ENCODE peak calls at places on chromosomes 3 and 15, in four cellular contexts. T is gastrocnemius medialis; M is CD8-positive, alpha-beta memory T cell; H is spleen. Z is an unnamed sample.
A peak's percentile ranks its signal among the peaks of the same experiment; 100 is the strongest.

GRCh38 chr15:76325704-76326103 is 10.9 kb upstream of the ISL2 start:
- DNase-seq in M (no peak), H (no peak), T (no peak), Z (no peak)

GRCh38 chr15:42800731-42801474 is 64.0 kb upstream of the CDAN1 start:
- DNase-seq in T (no peak), H (no peak), M (no peak), Z (no peak)

GRCh38 chr3:13332158-13332557 is 88.0 kb downstream of the NUP210 start:
- DNase-seq in M (no peak), H (no peak), T (peak; percentile 73), Z (no peak)

GRCh38 chr3:46812237-46812791 is 50.9 kb downstream of the MYL3 start:
- DNase-seq in M (peak; percentile 60), H (peak; percentile 83), T (peak; percentile 26), Z (peak; percentile 35)

GRCh38 chr15:32682569-32682968 is 35.2 kb upstream of the GREM1 start:
- DNase-seq in H (no peak), T (no peak), M (no peak), Z (no peak)

GRCh38 chr15:74815121-74815933 is 2.7 kb downstream of the LMAN1L start:
- DNase-seq in T (no peak), H (no peak), M (no peak), Z (no peak)

GRCh38 chr15:67049351-67050044 is 15.9 kb upstream of the SMAD3 start:
- DNase-seq in M (no peak), T (no peak), H (no peak), Z (no peak)

GRCh38 chr3:161559177-161559998 is 62.8 kb downstream of the OTOL1 start:
- DNase-seq in T (no peak), H (no peak), M (no peak), Z (no peak)

GRCh38 chr15:85616549-85616948 is 178.2 kb downstream of the KLHL25 start:
- DNase-seq in H (no peak), M (no peak), T (no peak), Z (no peak)

GRCh38 chr15:39784125-39784524 is 1.5 kb upstream of the FSIP1 start:
- DNase-seq in M (no peak), H (no peak), T (no peak), Z (no peak)

GRCh38 chr15:90210593-90210992 is 9.5 kb downstream of the SEMA4B start:
- DNase-seq in H (no peak), T (no peak), M (no peak), Z (no peak)

GRCh38 chr15:31905054-31905453 is 125.3 kb upstream of the CHRNA7 start:
- DNase-seq in H (no peak), T (no peak), M (no peak), Z (no peak)

GRCh38 chr3:71784914-71785593 is at the start of gene PROK2:
- DNase-seq in H (peak; percentile 85), M (peak; percentile 9), T (no peak), Z (no peak)

GRCh38 chr3:147358144-147358992 is 48.0 kb downstream of the ZIC4 start:
- DNase-seq in T (no peak), H (no peak), M (no peak), Z (no peak)

GRCh38 chr15:78739996-78740903 is 71.0 kb downstream of the ADAMTS7 start:
- DNase-seq in M (peak; percentile 19), T (no peak), H (peak; percentile 86), Z (no peak)

GRCh38 chr3:140942221-140943104 is 827 bp downstream of the SLC25A36 start:
- DNase-seq in T (peak; percentile 14), H (peak; percentile 91), M (peak; percentile 17), Z (no peak)

GRCh38 chr3:172746476-172746875 is 4.0 kb upstream of the ECT2 start:
- DNase-seq in H (no peak), M (no peak), T (no peak), Z (no peak)

GRCh38 chr3:140715035-140715434 is 37.2 kb downstream of the TRIM42 start:
- DNase-seq in M (no peak), T (no peak), H (no peak), Z (no peak)

GRCh38 chr3:36496734-36497133 is 116.4 kb downstream of the STAC start:
- DNase-seq in M (no peak), T (no peak), H (no peak), Z (no peak)

GRCh38 chr3:58072046-58072445 is 63.8 kb downstream of the FLNB start:
- DNase-seq in H (no peak), T (no peak), M (no peak), Z (no peak)

GRCh38 chr3:188295876-188296275 is 141.9 kb downstream of the LPP start:
- DNase-seq in M (no peak), H (no peak), T (no peak), Z (no peak)
- H3K4me1 ChIP-seq in M (peaks cover 12% of the 10 kb centered on the region), H (peaks cover 28% of the 10 kb centered on the region), T (peaks cover 47% of the 10 kb centered on the region), Z (peaks cover 98% of the 10 kb centered on the region)

GRCh38 chr3:149906036-149906435 is 64.7 kb downstream of the PFN2 start:
- DNase-seq in H (no peak), T (no peak), M (no peak), Z (no peak)

GRCh38 chr3:149909923-149910322 is 60.8 kb downstream of the PFN2 start:
- DNase-seq in H (no peak), T (no peak), M (no peak), Z (no peak)

GRCh38 chr3:149902498-149903139 is 68.1 kb downstream of the PFN2 start:
- DNase-seq in T (no peak), M (no peak), H (no peak), Z (no peak)

DNA sequence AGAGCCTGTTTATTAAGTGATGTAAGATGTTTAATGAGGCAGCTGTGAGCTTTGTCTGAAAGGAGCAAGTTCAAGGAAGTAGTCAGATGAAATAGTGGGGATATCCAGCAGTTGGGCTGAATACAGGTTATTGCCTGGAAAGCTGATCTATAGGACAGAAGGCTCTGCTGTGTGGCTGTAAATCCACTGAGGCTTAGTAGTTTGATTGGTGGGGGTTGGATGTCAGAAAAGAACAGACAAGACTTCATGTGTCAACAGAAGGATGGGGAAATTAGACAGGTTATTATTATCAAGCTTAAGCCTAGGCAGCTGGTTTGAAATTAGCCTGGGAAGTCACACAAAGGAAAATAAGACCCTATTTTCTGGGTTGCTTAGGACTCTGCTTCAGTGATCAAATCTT is 62.1 kb downstream of the PFN2 start:
- DNase-seq in M (no peak), T (no peak), H (no peak), Z (no peak)
- H3K4me1 ChIP-seq in M (no peaks in the 10 kb centered on the region), T (peaks cover 14% of the 10 kb centered on the region), H (no peaks in the 10 kb centered on the region), Z (no peaks in the 10 kb centered on the region)

GRCh38 chr3:187916072-187916471 is 170.8 kb upstream of the BCL6 start:
- DNase-seq in M (no peak), T (no peak), H (no peak), Z (no peak)

GRCh38 chr3:187913617-187914033 is 168.4 kb upstream of the BCL6 start:
- DNase-seq in M (no peak), T (no peak), H (no peak), Z (no peak)

GRCh38 chr3:187912007-187912406 is 166.7 kb upstream of the BCL6 start:
- DNase-seq in H (no peak), T (no peak), M (no peak), Z (no peak)

GRCh38 chr3:187918081-187918644 is 172.9 kb upstream of the BCL6 start:
- DNase-seq in H (no peak), T (no peak), M (no peak), Z (no peak)

GRCh38 chr3:187914231-187914630 is 169.0 kb upstream of the BCL6 start:
- DNase-seq in T (peak; percentile 79), H (no peak), M (no peak), Z (no peak)
- H3K4me1 ChIP-seq in T (peaks cover 59% of the 10 kb centered on the region), H (peaks cover 13% of the 10 kb centered on the region), M (peaks cover 14% of the 10 kb centered on the region), Z (no peaks in the 10 kb centered on the region)

GRCh38 chr15:60583946-60584345 is 105.0 kb upstream of the ICE2 start:
- DNase-seq in M (no peak), H (no peak), T (no peak), Z (no peak)
- H3K4me1 ChIP-seq in M (peaks cover 99% of the 10 kb centered on the region), H (peaks cover 27% of the 10 kb centered on the region), T (peaks cover 95% of the 10 kb centered on the region), Z (no peaks in the 10 kb centered on the region)

GRCh38 chr3:138359549-138360271 is 11.3 kb downstream of the MRAS start:
- DNase-seq in M (no peak), H (no peak), T (no peak), Z (no peak)
- H3K4me1 ChIP-seq in M (no peaks in the 10 kb centered on the region), H (no peaks in the 10 kb centered on the region), T (peaks cover 92% of the 10 kb centered on the region), Z (peaks cover 77% of the 10 kb centered on the region)

GRCh38 chr3:39346785-39347585 is 17.5 kb downstream of the CCR8 start:
- DNase-seq in H (no peak), M (no peak), T (no peak), Z (no peak)

GRCh38 chr3:39347586-39347876 is 18.0 kb downstream of the CCR8 start:
- DNase-seq in H (no peak), M (no peak), T (no peak), Z (no peak)

GRCh38 chr3:39343760-39344159 is 14.3 kb downstream of the CCR8 start:
- DNase-seq in T (no peak), M (no peak), H (no peak), Z (no peak)

GRCh38 chr3:39343076-39343717 is 13.7 kb downstream of the CCR8 start:
- DNase-seq in M (no peak), H (no peak), T (no peak), Z (no peak)

GRCh38 chr3:39344746-39345344 is 15.3 kb downstream of the CCR8 start:
- DNase-seq in M (no peak), T (no peak), H (no peak), Z (no peak)
- H3K4me1 ChIP-seq in M (peaks cover 9% of the 10 kb centered on the region), T (no peaks in the 10 kb centered on the region), H (no peaks in the 10 kb centered on the region), Z (no peaks in the 10 kb centered on the region)

DNA sequence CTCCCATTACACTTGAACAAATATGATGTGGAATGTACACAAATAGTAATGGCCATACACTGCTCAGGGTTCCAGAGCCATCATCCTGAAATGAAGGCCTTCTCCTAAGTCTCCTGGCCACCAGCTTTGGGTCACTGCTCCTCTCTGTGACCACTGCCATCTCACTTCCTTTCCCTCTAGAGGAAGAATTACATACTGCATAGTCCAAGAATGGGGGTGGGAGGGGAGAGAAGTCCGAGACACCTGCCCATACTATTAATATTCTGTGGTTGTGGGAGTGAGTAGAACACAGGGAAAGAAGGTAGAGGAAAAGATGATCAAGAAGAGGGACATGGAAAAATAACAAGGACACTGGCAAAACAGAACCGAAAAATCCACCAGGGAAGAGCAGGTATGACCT is 20.6 kb downstream of the ETV5 start:
- DNase-seq in M (no peak), T (no peak), H (no peak), Z (no peak)
- H3K4me1 ChIP-seq in M (no peaks in the 10 kb centered on the region), T (peaks cover 12% of the 10 kb centered on the region), H (no peaks in the 10 kb centered on the region), Z (no peaks in the 10 kb centered on the region)

GRCh38 chr3:174242311-174243041 is 616.7 kb upstream of the NAALADL2 start:
- DNase-seq in T (no peak), M (no peak), H (no peak), Z (no peak)

GRCh38 chr3:174247671-174248070 is 611.5 kb upstream of the NAALADL2 start:
- DNase-seq in T (no peak), H (no peak), M (no peak), Z (no peak)

DNA sequence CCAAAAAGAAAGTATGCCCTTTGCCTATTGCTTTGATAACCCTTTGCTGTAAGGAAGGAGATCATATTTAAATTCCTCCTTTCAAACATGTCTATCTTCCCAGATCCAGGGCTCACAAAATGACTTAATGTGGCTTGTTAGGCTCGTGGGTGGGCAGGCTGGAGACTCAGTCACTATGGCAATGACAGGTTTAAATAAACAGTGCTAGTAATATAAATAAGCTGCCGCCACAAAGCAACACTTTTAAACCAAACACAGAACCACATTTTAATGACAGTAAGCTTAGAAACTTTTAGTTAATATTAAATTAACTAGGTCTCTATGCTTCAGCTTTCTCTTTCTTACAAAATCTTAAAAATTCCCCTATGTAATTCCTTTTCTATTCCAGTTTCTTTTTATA is 615.9 kb upstream of the NAALADL2 start:
- DNase-seq in T (no peak), M (no peak), H (no peak), Z (no peak)
- H3K4me1 ChIP-seq in T (no peaks in the 10 kb centered on the region), M (no peaks in the 10 kb centered on the region), H (no peaks in the 10 kb centered on the region), Z (peaks cover 24% of the 10 kb centered on the region)